ENCODE peak calls at places on chromosome 13, in five cellular contexts. One of them, this sample, is unnamed. For H3K36me3, the result is how much of the 10 kb centered on the place peaks cover.

GRCh38 chr13:109665211-109665610 is 121.2 kb downstream of the IRS2 start:
- DNase-seq in K562: no peak
- DNase-seq in H1: no peak
- DNase-seq in GM12878: no peak
- DNase-seq in SK-N-SH: peak
- DNase-seq in this sample: no peak

GRCh38 chr13:32150794-32151193 is 119.2 kb downstream of the FRY start:
- DNase-seq in SK-N-SH: no peak
- DNase-seq in GM12878: no peak
- DNase-seq in K562: no peak
- DNase-seq in H1: no peak
- DNase-seq in this sample: no peak

GRCh38 chr13:22505489-22505888 is 675.3 kb upstream of the SGCG start:
- DNase-seq in GM12878: no peak
- DNase-seq in K562: no peak
- DNase-seq in H1: no peak
- DNase-seq in SK-N-SH: no peak
- DNase-seq in this sample: no peak

GRCh38 chr13:61339054-61339621 is 76.5 kb downstream of the PCDH20 start:
- DNase-seq in H1: no peak
- DNase-seq in GM12878: no peak
- DNase-seq in SK-N-SH: no peak
- DNase-seq in K562: no peak
- DNase-seq in this sample: no peak

GRCh38 chr13:102400619-102401125 is 1.2 kb downstream of the FGF14 start:
- DNase-seq in GM12878: no peak
- DNase-seq in SK-N-SH: peak
- DNase-seq in K562: no peak
- DNase-seq in H1: no peak
- DNase-seq in this sample: no peak

GRCh38 chr13:112576191-112576590 is 11.8 kb downstream of the TUBGCP3 start:
- DNase-seq in K562: no peak
- DNase-seq in GM12878: no peak
- DNase-seq in H1: no peak
- DNase-seq in SK-N-SH: no peak
- DNase-seq in this sample: no peak

GRCh38 chr13:19864018-19864338 is 529 bp upstream of the ZMYM5 start:
- DNase-seq in H1: no peak
- DNase-seq in K562: peak
- DNase-seq in SK-N-SH: peak
- DNase-seq in GM12878: no peak
- DNase-seq in this sample: no peak

GRCh38 chr13:24185591-24186232 is 25.2 kb downstream of the SPATA13 start:
- DNase-seq in GM12878: no peak
- DNase-seq in H1: no peak
- DNase-seq in K562: no peak
- DNase-seq in SK-N-SH: no peak
- DNase-seq in this sample: no peak

GRCh38 chr13:24540236-24541126 is 27.9 kb upstream of the PARP4 start:
- DNase-seq in K562: peak
- DNase-seq in H1: peak
- DNase-seq in GM12878: no peak
- DNase-seq in SK-N-SH: peak
- DNase-seq in this sample: no peak

GRCh38 chr13:97339019-97339988 is 94.7 kb upstream of the RAP2A start:
- DNase-seq in GM12878: no peak
- DNase-seq in SK-N-SH: no peak
- DNase-seq in H1: no peak
- DNase-seq in K562: no peak
- DNase-seq in this sample: no peak

GRCh38 chr13:20939662-20940061 is 37.1 kb upstream of the XPO4 start:
- DNase-seq in K562: no peak
- DNase-seq in SK-N-SH: no peak
- DNase-seq in GM12878: no peak
- DNase-seq in H1: no peak
- DNase-seq in this sample: no peak

GRCh38 chr13:27251166-27252088 is at the start of gene RPL21:
- DNase-seq in SK-N-SH: peak
- DNase-seq in H1: peak
- DNase-seq in GM12878: peak
- DNase-seq in K562: peak
- DNase-seq in this sample: peak

DNA sequence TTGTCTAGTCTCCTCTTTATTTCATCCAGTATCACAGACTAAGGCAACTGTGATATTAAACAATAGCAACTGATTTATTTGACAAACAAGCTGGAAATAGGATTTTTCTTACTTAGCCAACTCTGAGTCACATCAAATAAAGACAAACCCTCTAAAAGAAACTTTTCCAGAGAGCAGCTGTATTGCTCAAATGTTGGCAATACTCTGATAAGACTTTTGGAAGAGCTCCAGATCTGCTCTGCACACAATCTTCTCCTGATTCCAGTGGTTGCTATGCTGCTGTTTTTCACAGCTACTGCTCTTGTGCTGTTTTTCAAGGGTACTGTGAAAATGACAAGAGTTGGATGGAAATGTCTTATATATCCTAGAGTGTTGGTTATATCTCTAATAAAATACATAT is 1479.2 kb downstream of the SLITRK5 start:
- DNase-seq in K562: no peak
- DNase-seq in GM12878: no peak
- DNase-seq in SK-N-SH: no peak
- DNase-seq in H1: no peak
- DNase-seq in this sample: no peak
- TF ChIP-seq CTCF in K562: no peak
- TF ChIP-seq CTCF in GM12878: no peak
- TF ChIP-seq CTCF in SK-N-SH: no peak
- TF ChIP-seq CTCF in H1: no peak
- TF ChIP-seq CTCF in this sample: no peak

GRCh38 chr13:114230575-114230974 is 4.1 kb upstream of the CDC16 start:
- DNase-seq in GM12878: no peak
- DNase-seq in SK-N-SH: no peak
- DNase-seq in H1: no peak
- DNase-seq in K562: no peak
- DNase-seq in this sample: no peak

GRCh38 chr13:114229486-114229885 is 5.2 kb upstream of the CDC16 start:
- DNase-seq in GM12878: no peak
- DNase-seq in H1: no peak
- DNase-seq in SK-N-SH: no peak
- DNase-seq in K562: no peak
- DNase-seq in this sample: no peak

GRCh38 chr13:114231886-114232285 is 2.8 kb upstream of the CDC16 start:
- DNase-seq in K562: no peak
- DNase-seq in H1: no peak
- DNase-seq in GM12878: no peak
- DNase-seq in SK-N-SH: no peak
- DNase-seq in this sample: no peak

GRCh38 chr13:114228176-114228575 is 6.5 kb upstream of the CDC16 start:
- DNase-seq in SK-N-SH: no peak
- DNase-seq in GM12878: no peak
- DNase-seq in H1: no peak
- DNase-seq in K562: no peak
- DNase-seq in this sample: no peak

GRCh38 chr13:114230117-114230516 is 4.6 kb upstream of the CDC16 start:
- DNase-seq in H1: no peak
- DNase-seq in K562: no peak
- DNase-seq in GM12878: no peak
- DNase-seq in SK-N-SH: no peak
- DNase-seq in this sample: no peak
- TF ChIP-seq YY1 in H1: peak
- TF ChIP-seq YY1 in K562: no peak
- TF ChIP-seq YY1 in GM12878: no peak
- TF ChIP-seq YY1 in SK-N-SH: no peak
- TF ChIP-seq YY1 in this sample: no peak

DNA sequence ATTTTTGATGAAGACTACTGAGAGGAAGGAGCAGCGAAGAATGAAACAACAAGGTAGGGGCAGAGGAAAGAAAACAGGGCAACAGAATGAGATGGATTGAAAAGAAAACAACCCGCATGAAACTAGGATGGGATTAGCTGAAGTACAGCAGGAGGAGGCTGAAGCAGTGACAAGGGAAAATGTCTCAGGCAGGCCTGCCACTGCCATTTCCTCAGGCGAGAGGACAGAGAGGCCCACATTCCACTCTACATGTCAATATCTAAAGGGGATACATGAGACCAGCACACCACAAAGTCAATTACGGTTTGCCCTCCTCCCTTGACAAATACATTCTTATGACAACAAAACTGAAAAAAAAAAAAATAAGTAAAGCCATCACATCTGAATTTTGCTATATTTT is 1703.2 kb downstream of the EFNB2 start:
- DNase-seq in H1: no peak
- DNase-seq in K562: no peak
- DNase-seq in SK-N-SH: no peak
- DNase-seq in GM12878: no peak
- DNase-seq in this sample: no peak
- H3K36me3 ChIP-seq in H1: under half
- H3K36me3 ChIP-seq in K562: under half
- H3K36me3 ChIP-seq in SK-N-SH: under half
- H3K36me3 ChIP-seq in GM12878: under half
- H3K36me3 ChIP-seq in this sample: under half

DNA sequence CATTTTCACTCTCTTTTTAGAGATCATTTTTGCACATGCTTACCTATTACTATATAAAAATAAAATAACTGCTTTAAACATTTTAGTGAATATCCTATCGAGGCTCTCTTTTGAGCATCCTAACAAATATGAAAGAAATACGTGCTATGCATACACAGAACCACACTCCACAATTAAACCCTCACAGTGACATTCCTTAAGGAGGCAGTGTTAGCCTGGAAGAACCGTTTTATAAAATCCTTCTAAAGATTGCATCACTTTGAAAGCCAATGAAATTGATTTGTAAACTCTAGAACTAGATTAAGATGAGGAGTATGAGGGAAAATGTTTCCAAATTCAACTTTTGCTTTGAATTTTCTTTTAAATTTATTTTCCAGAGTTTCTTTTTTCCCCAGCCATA is 11.1 kb upstream of the ENOX1 start:
- DNase-seq in H1: no peak
- DNase-seq in GM12878: no peak
- DNase-seq in K562: no peak
- DNase-seq in SK-N-SH: no peak
- DNase-seq in this sample: no peak
- TF ChIP-seq CTCF in H1: no peak
- TF ChIP-seq CTCF in GM12878: no peak
- TF ChIP-seq CTCF in K562: no peak
- TF ChIP-seq CTCF in SK-N-SH: peak
- TF ChIP-seq CTCF in this sample: no peak

GRCh38 chr13:26022538-26023292 is 29.1 kb downstream of the SHISA2 start:
- DNase-seq in K562: no peak
- DNase-seq in H1: no peak
- DNase-seq in GM12878: no peak
- DNase-seq in SK-N-SH: peak
- DNase-seq in this sample: no peak
- TF ChIP-seq YY1 in K562: no peak
- TF ChIP-seq YY1 in H1: no peak
- TF ChIP-seq YY1 in GM12878: no peak
- TF ChIP-seq YY1 in SK-N-SH: no peak
- TF ChIP-seq YY1 in this sample: no peak

This sample was measured in HCT116.